ENCODE peak calls at places on chromosomes 11 and 22, in five cellular contexts. S is heart right ventricle, O is spleen, V is WERI-Rb-1, B is prostate gland. P is an unnamed sample.

GRCh38 chr11:23749762-23750430 is 747.0 kb upstream of the LUZP2 start:
- DNase-seq in V (no peak), B (no peak), S (no peak), O (no peak), P (no peak)

GRCh38 chr11:707817-708420 is 1.9 kb downstream of the EPS8L2 start:
- DNase-seq in V (no peak), S (no peak), B (no peak), O (no peak), P (no peak)

GRCh38 chr11:28757725-28758515 is 649.7 kb downstream of the METTL15 start:
- DNase-seq in B (no peak), O (no peak), V (no peak), S (no peak), P (no peak)

GRCh38 chr22:41974691-41975290 is 5.5 kb downstream of the SEPTIN3 start:
- DNase-seq in V (no peak), S (no peak), O (no peak), B (no peak), P (no peak)

GRCh38 chr11:31810779-31811647 is at the start of gene PAX6:
- DNase-seq in V (no peak), S (no peak), B (no peak), O (peak; percentile 80), P (peak; percentile 60)

GRCh38 chr22:44620129-44620840 is 81.7 kb upstream of the PRR5 start:
- DNase-seq in S (peak; percentile 73), B (no peak), O (peak; percentile 92), V (peak; percentile 99), P (peak; percentile 74)

GRCh38 chr22:50694766-50695420 is 22.3 kb downstream of the SHANK3 start:
- DNase-seq in S (peak; percentile 12), B (no peak), O (peak; percentile 45), V (no peak), P (no peak)

GRCh38 chr11:107996025-107996776 is 12.5 kb upstream of the CUL5 start:
- DNase-seq in V (no peak), S (no peak), B (no peak), O (no peak), P (no peak)

GRCh38 chr11:235180-235997 is 753 bp downstream of the SIRT3 start:
- DNase-seq in S (no peak), V (no peak), B (no peak), O (no peak), P (no peak)

GRCh38 chr22:49290286-49290685 is 537.4 kb downstream of the BRD1 start:
- DNase-seq in B (no peak), S (no peak), V (no peak), O (peak; percentile 27), P (no peak)

GRCh38 chr22:35480627-35481565 is 59.7 kb upstream of the RASD2 start:
- DNase-seq in B (no peak), V (no peak), S (no peak), O (peak; percentile 32), P (no peak)

GRCh38 chr11:34176980-34177319 is 71.5 kb downstream of the NAT10 start:
- DNase-seq in S (no peak), V (no peak), B (no peak), O (no peak), P (no peak)

GRCh38 chr11:1014276-1014675 is 22.2 kb downstream of the MUC6 start:
- DNase-seq in V (peak; percentile 29), B (no peak), S (no peak), O (no peak), P (no peak)

GRCh38 chr11:46523290-46523689 is 70.5 kb downstream of the AMBRA1 start:
- DNase-seq in B (no peak), O (no peak), S (no peak), V (no peak), P (no peak)

GRCh38 chr22:36413022-36413770 is 25.4 kb upstream of the MYH9 start:
- DNase-seq in S (no peak), O (no peak), V (no peak), B (no peak), P (no peak)

GRCh38 chr22:29435236-29435635 is 3.1 kb upstream of the RFPL1 start:
- DNase-seq in O (no peak), S (no peak), V (no peak), B (no peak), P (no peak)

GRCh38 chr22:32949719-32950118 is 108.5 kb downstream of the SYN3 start:
- DNase-seq in O (no peak), B (no peak), V (no peak), S (no peak), P (no peak)

GRCh38 chr11:19919050-19919561 is 206.5 kb downstream of the NAV2 start:
- DNase-seq in V (no peak), O (no peak), B (no peak), S (peak; percentile 53), P (no peak)

GRCh38 chr11:68024508-68024907 is 6.0 kb upstream of the NDUFS8 start:
- DNase-seq in B (no peak), V (no peak), O (no peak), S (no peak), P (no peak)

GRCh38 chr11:104073950-104074349 is 37.5 kb downstream of the DDI1 start:
- DNase-seq in S (no peak), O (no peak), B (no peak), V (peak; percentile 79), P (no peak)

GRCh38 chr11:19607656-19608360 is 104.8 kb upstream of the NAV2 start:
- DNase-seq in O (no peak), V (no peak), B (peak; percentile 68), S (no peak), P (no peak)

GRCh38 chr11:86608251-86608799 is 64.1 kb downstream of the ME3 start:
- DNase-seq in V (peak; percentile 63), S (peak; percentile 68), B (peak; percentile 49), O (no peak), P (peak; percentile 72)

GRCh38 chr11:94800394-94800793 is 32.2 kb downstream of the AMOTL1 start:
- DNase-seq in O (no peak), B (peak; percentile 86), V (no peak), S (no peak), P (peak; percentile 77)

GRCh38 chr22:37485714-37486223 is 415 bp downstream of the MFNG start:
- DNase-seq in S (no peak), B (no peak), V (no peak), O (peak; percentile 84), P (no peak)

GRCh38 chr11:119977584-119977860 is 160.4 kb downstream of the TRIM29 start:
- DNase-seq in V (no peak), O (no peak), S (no peak), B (no peak), P (no peak)

DNA sequence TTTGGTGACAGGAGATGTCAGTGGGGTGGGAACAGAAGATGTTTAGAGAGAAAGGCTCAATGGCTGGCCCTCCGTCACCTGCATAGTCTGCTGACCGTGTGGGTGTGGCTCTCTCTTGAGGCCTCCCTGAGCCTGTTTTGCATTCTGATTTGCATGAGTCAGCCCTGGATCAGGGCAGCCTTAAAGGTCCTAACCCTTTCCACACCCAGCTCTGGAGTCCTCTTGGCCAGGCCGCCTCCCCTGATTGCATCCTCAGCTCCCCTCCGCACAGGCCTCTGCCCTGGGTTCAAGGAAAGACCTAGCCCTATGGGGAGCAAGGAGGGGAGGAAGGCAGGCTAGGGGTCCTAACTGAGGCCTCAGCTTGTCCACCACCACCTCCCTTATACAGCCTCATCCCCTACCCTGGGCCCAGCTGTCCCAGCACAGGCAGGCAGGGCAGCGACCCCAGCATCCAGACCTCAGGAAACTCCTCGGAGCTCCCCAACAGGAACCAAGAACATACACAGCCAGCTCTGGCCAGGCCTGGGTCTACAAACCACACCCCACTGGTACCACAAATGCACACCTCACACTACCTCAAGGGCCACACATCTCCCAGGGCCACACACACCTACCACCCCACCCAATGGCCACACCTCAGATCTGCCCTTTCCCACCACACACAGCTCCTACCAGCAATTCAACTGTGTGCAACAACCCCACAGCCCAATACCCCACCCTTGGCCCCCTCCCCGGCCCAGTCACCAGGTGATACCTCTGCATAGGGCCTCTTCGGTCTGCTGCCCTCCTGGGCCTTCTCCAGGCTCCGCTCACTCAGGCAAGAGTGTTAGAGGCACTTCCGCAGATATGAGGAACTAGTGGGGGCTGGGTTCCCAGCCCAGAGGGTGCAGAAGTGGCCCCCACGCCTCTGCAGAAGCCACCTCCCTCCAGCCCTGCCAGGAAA is 13.7 kb downstream of the ARAP1 start:
- DNase-seq in O (peak; percentile 95), S (no peak), V (no peak), B (no peak), P (peak; percentile 79)
- H3K4me3 ChIP-seq in O (peak overlapping the region; percentile 22), S (no peak overlapping the region), V (no peak overlapping the region), B (no peak overlapping the region), P (peak overlapping the region; percentile 19)

GRCh38 chr11:113272281-113272680 is 42.1 kb upstream of the TTC12 start:
- DNase-seq in S (no peak), B (no peak), V (no peak), O (no peak), P (no peak)

GRCh38 chr11:113272927-113273615 is 41.3 kb upstream of the TTC12 start:
- DNase-seq in V (no peak), O (no peak), B (no peak), S (no peak), P (no peak)

GRCh38 chr11:113273720-113274119 is 40.7 kb upstream of the TTC12 start:
- DNase-seq in S (no peak), O (no peak), B (no peak), V (no peak), P (no peak)

GRCh38 chr11:113275602-113276001 is 38.8 kb upstream of the TTC12 start:
- DNase-seq in B (no peak), V (no peak), O (no peak), S (no peak), P (no peak)

GRCh38 chr11:113274708-113275582 is 39.4 kb upstream of the TTC12 start:
- DNase-seq in S (no peak), O (no peak), V (no peak), B (no peak), P (no peak)
- TF ChIP-seq CTCF in S (peak; percentile 20), O (no peak), V (peak; percentile 44), B (no peak), P (no peak)

DNA sequence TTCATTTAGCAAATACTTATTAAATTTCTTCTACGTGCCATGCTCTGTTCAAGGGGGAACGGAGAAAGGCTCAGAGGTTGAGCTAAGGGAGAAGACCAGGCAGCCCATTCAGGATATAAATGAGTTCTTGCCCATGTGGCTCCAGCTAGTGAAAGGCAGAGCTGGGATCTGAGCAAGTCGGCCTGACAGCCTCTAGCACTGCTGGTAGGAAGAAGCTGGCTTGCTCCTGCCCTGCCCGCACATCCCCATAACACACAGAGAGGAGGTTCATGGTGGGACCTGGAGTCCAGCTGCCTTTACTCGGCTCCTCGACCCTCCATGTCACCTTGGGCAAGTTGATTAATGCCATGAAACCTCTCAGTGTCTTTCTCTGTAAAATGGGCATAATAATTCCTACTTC is 2.0 kb downstream of the SLC15A3 start:
- DNase-seq in V (no peak), O (peak; percentile 78), S (no peak), B (no peak), P (no peak)
- H3K4me3 ChIP-seq in V (no peak overlapping the region), O (peak overlapping the region; percentile 68), S (peak overlapping the region; percentile 3), B (no peak overlapping the region), P (peak overlapping the region; percentile 39)

GRCh38 chr11:37451903-37452302 is 853.9 kb upstream of the RAG2 start:
- DNase-seq in V (no peak), S (no peak), O (no peak), B (no peak), P (no peak)

GRCh38 chr11:37450613-37451012 is 852.6 kb upstream of the RAG2 start:
- DNase-seq in S (no peak), B (no peak), V (no peak), O (no peak), P (no peak)

DNA sequence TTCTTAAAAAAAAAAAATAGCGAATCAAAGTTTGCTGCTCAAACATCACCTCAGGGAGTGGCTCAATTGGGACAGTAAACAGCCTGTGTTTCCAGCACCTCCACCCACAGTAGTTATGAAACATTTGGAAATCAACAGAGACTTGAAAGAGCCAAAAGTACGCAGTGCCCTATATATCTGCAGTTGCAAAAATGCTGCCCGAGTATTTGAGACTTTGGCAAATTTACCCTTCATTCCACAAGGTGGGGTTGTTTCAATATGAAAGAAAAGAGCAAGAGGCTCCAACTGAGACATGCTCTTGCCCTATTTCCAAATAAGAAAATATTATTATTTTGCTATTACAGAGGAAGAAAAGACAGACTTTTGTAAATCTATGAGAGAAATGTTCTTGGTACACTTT is 851.1 kb upstream of the RAG2 start:
- DNase-seq in B (no peak), V (no peak), O (no peak), S (no peak), P (no peak)
- TF ChIP-seq CTCF in B (no peak), V (peak; percentile 26), O (no peak), S (peak; percentile 26), P (peak; percentile 23)

P was measured in right atrium auricular region.